ENCODE peak calls at places on chromosome 6, in seven cellular contexts. U is T-helper 2 cell; J is pulmonary artery endothelial cell; M is NCI-H187; G is effector CD4-positive, alpha-beta T cell; N is activated T-helper 2 cell treated with anti-CD3 and anti-CD28 coated beads, Interferon-gamma antibody, Interleukin-2, Interleukin-4, amounts not matched to agents 10 μg/mL and 5 μg/mL and 100 μg/mL, durations not matched to agents 14 hours and 24 hours and 36 hours; Q is GM12892. R is an unnamed sample.

GRCh38 chr6:42136508-42137191 is 5.8 kb downstream of the C6orf132 start:
- DNase-seq in U (no peak), J (no peak), M (no peak), G (no peak), N (no peak), Q (peak), R (no peak)

GRCh38 chr6:18102783-18103509 is 19.5 kb downstream of the NHLRC1 start:
- DNase-seq in U (no peak), J (no peak), M (no peak), G (no peak), N (no peak), Q (no peak), R (no peak)

GRCh38 chr6:166626177-166627038 is 643 bp downstream of the RPS6KA2 start:
- DNase-seq in U (no peak), J (no peak), M (no peak), G (peak), N (peak), Q (no peak), R (peak)

GRCh38 chr6:28896505-28897392 is 27.0 kb downstream of the TRIM27 start:
- DNase-seq in U (no peak), J (no peak), M (peak), G (peak), N (peak), Q (peak), R (peak)

GRCh38 chr6:12291785-12292604 is 1.8 kb downstream of the EDN1 start:
- DNase-seq in U (no peak), J (no peak), M (no peak), G (no peak), N (no peak), Q (no peak), R (no peak)

GRCh38 chr6:37495199-37495913 is 4.3 kb downstream of the CCDC167 start:
- DNase-seq in U (no peak), J (no peak), M (no peak), G (no peak), N (no peak), Q (no peak), R (no peak)

GRCh38 chr6:14499804-14500203 is 382.2 kb downstream of the CD83 start:
- DNase-seq in U (no peak), J (no peak), M (no peak), G (no peak), N (no peak), Q (no peak), R (no peak)

GRCh38 chr6:110178626-110179405 is 654 bp downstream of the WASF1 start:
- DNase-seq in U (peak), J (no peak), M (peak), G (peak), N (peak), Q (no peak), R (peak)

GRCh38 chr6:42316390-42316970 is 98.8 kb upstream of the MRPS10 start:
- DNase-seq in U (no peak), J (no peak), M (no peak), G (no peak), N (no peak), Q (no peak), R (no peak)

GRCh38 chr6:24899647-24900325 is 36.0 kb downstream of the RIPOR2 start:
- DNase-seq in U (no peak), J (no peak), M (no peak), G (no peak), N (no peak), Q (no peak), R (no peak)

GRCh38 chr6:15786846-15787245 is 124.0 kb upstream of the DTNBP1 start:
- DNase-seq in U (no peak), J (no peak), M (no peak), G (no peak), N (no peak), Q (no peak), R (no peak)

GRCh38 chr6:52284131-52284459 is 447 bp downstream of the MCM3 start:
- DNase-seq in U (no peak), J (no peak), M (peak), G (no peak), N (no peak), Q (no peak), R (no peak)

GRCh38 chr6:136991614-136992013 is 53.2 kb downstream of the IL20RA start:
- DNase-seq in U (no peak), J (no peak), M (no peak), G (no peak), N (no peak), Q (no peak), R (no peak)

GRCh38 chr6:34834789-34835518 is 43.1 kb downstream of the BLTP3A start:
- DNase-seq in U (no peak), J (no peak), M (no peak), G (no peak), N (no peak), Q (no peak), R (no peak)

GRCh38 chr6:5173862-5174643 is 86.7 kb downstream of the LYRM4 start:
- DNase-seq in U (no peak), J (no peak), M (no peak), G (peak), N (peak), Q (peak), R (no peak)

GRCh38 chr6:7561153-7561964 is 19.9 kb downstream of the DSP start:
- DNase-seq in U (no peak), J (no peak), M (peak), G (no peak), N (no peak), Q (no peak), R (no peak)

GRCh38 chr6:143098054-143098673 is 37.5 kb downstream of the AIG1 start:
- DNase-seq in U (no peak), J (no peak), M (no peak), G (no peak), N (no peak), Q (no peak), R (no peak)

GRCh38 chr6:38813451-38813850 is 98.3 kb downstream of the DNAH8 start:
- DNase-seq in U (no peak), J (no peak), M (no peak), G (no peak), N (no peak), Q (no peak), R (no peak)

GRCh38 chr6:71393471-71393870 is 104.9 kb downstream of the OGFRL1 start:
- DNase-seq in U (no peak), J (peak), M (no peak), G (no peak), N (no peak), Q (no peak), R (no peak)

GRCh38 chr6:116536216-116536621 is 9.3 kb downstream of the TRAPPC3L start:
- DNase-seq in U (no peak), J (no peak), M (no peak), G (peak), N (no peak), Q (no peak), R (no peak)

GRCh38 chr6:22025468-22026159 is 271.2 kb downstream of the PRL start:
- DNase-seq in U (no peak), J (peak), M (no peak), G (no peak), N (peak), Q (no peak), R (no peak)

GRCh38 chr6:6825986-6826901 is 237.7 kb downstream of the LY86 start:
- DNase-seq in U (no peak), J (peak), M (peak), G (no peak), N (no peak), Q (peak), R (no peak)

GRCh38 chr6:10369896-10370295 is 45.0 kb downstream of the TFAP2A start:
- DNase-seq in U (no peak), J (no peak), M (no peak), G (no peak), N (no peak), Q (no peak), R (no peak)

GRCh38 chr6:48747040-48747439 is 636.0 kb upstream of the PTCHD4 start:
- DNase-seq in U (no peak), J (no peak), M (no peak), G (no peak), N (no peak), Q (no peak), R (no peak)

GRCh38 chr6:37029249-37029959 is 23.9 kb downstream of the FGD2 start:
- DNase-seq in U (no peak), J (peak), M (no peak), G (no peak), N (peak), Q (no peak), R (peak)

GRCh38 chr6:23584134-23584763 is 541.8 kb upstream of the NRSN1 start:
- DNase-seq in U (no peak), J (no peak), M (no peak), G (no peak), N (no peak), Q (no peak), R (no peak)

GRCh38 chr6:156655267-156655918 is 121.8 kb upstream of the ARID1B start:
- DNase-seq in U (no peak), J (no peak), M (no peak), G (no peak), N (no peak), Q (no peak), R (no peak)

GRCh38 chr6:2795162-2795561 is 30.0 kb downstream of the WRNIP1 start:
- DNase-seq in U (no peak), J (no peak), M (no peak), G (no peak), N (no peak), Q (no peak), R (no peak)

R was measured in effector memory CD4-positive, alpha-beta T cell.